ENCODE peak calls at places on chromosome 11, in five cellular contexts. One of them, this sample, is unnamed.

GRCh38 chr11:61778357-61778886 is 14.0 kb downstream of the TMEM258 start:
- DNase-seq in NCI-H1105: no peak
- DNase-seq in activated CD4-positive, CD25-positive, alpha-beta regulatory T cell treated with anti-CD3 and anti-CD28 coated beads, Interleukin-2, amount 50 U/mL, for 16 hours: no peak
- DNase-seq in brain microvascular endothelial cell: no peak
- DNase-seq in fibroblast of lung: no peak
- DNase-seq in this sample: no peak

GRCh38 chr11:69352181-69352580 is 58.2 kb downstream of the MYEOV start:
- DNase-seq in NCI-H1105: no peak
- DNase-seq in activated CD4-positive, CD25-positive, alpha-beta regulatory T cell treated with anti-CD3 and anti-CD28 coated beads, Interleukin-2, amount 50 U/mL, for 16 hours: no peak
- DNase-seq in brain microvascular endothelial cell: peak
- DNase-seq in fibroblast of lung: peak
- DNase-seq in this sample: no peak

GRCh38 chr11:47078751-47079524 is 97.7 kb downstream of the ARFGAP2 start:
- DNase-seq in NCI-H1105: no peak
- DNase-seq in activated CD4-positive, CD25-positive, alpha-beta regulatory T cell treated with anti-CD3 and anti-CD28 coated beads, Interleukin-2, amount 50 U/mL, for 16 hours: no peak
- DNase-seq in brain microvascular endothelial cell: no peak
- DNase-seq in fibroblast of lung: peak
- DNase-seq in this sample: no peak

GRCh38 chr11:129119036-129119435 is 73.1 kb downstream of the ARHGAP32 start:
- DNase-seq in NCI-H1105: no peak
- DNase-seq in activated CD4-positive, CD25-positive, alpha-beta regulatory T cell treated with anti-CD3 and anti-CD28 coated beads, Interleukin-2, amount 50 U/mL, for 16 hours: no peak
- DNase-seq in brain microvascular endothelial cell: no peak
- DNase-seq in fibroblast of lung: no peak
- DNase-seq in this sample: no peak

GRCh38 chr11:118065375-118065774 is 11.5 kb upstream of the TMPRSS4 start:
- DNase-seq in NCI-H1105: no peak
- DNase-seq in activated CD4-positive, CD25-positive, alpha-beta regulatory T cell treated with anti-CD3 and anti-CD28 coated beads, Interleukin-2, amount 50 U/mL, for 16 hours: no peak
- DNase-seq in brain microvascular endothelial cell: no peak
- DNase-seq in fibroblast of lung: no peak
- DNase-seq in this sample: no peak

GRCh38 chr11:50070389-50070788 is 37.7 kb downstream of the OR4C45 start:
- DNase-seq in NCI-H1105: no peak
- DNase-seq in activated CD4-positive, CD25-positive, alpha-beta regulatory T cell treated with anti-CD3 and anti-CD28 coated beads, Interleukin-2, amount 50 U/mL, for 16 hours: no peak
- DNase-seq in brain microvascular endothelial cell: no peak
- DNase-seq in fibroblast of lung: no peak
- DNase-seq in this sample: no peak

GRCh38 chr11:117857734-117858369 is 18.6 kb downstream of the FXYD6 start:
- DNase-seq in NCI-H1105: no peak
- DNase-seq in activated CD4-positive, CD25-positive, alpha-beta regulatory T cell treated with anti-CD3 and anti-CD28 coated beads, Interleukin-2, amount 50 U/mL, for 16 hours: no peak
- DNase-seq in brain microvascular endothelial cell: no peak
- DNase-seq in fibroblast of lung: no peak
- DNase-seq in this sample: no peak

GRCh38 chr11:68402355-68403031 is 58.1 kb upstream of the PPP6R3 start:
- DNase-seq in NCI-H1105: no peak
- DNase-seq in activated CD4-positive, CD25-positive, alpha-beta regulatory T cell treated with anti-CD3 and anti-CD28 coated beads, Interleukin-2, amount 50 U/mL, for 16 hours: no peak
- DNase-seq in brain microvascular endothelial cell: no peak
- DNase-seq in fibroblast of lung: no peak
- DNase-seq in this sample: no peak

GRCh38 chr11:2573240-2574042 is 126.4 kb downstream of the KCNQ1OT1 start:
- DNase-seq in NCI-H1105: no peak
- DNase-seq in activated CD4-positive, CD25-positive, alpha-beta regulatory T cell treated with anti-CD3 and anti-CD28 coated beads, Interleukin-2, amount 50 U/mL, for 16 hours: no peak
- DNase-seq in brain microvascular endothelial cell: no peak
- DNase-seq in fibroblast of lung: no peak
- DNase-seq in this sample: no peak

GRCh38 chr11:107840120-107840479 is 18.5 kb downstream of the SLC35F2 start:
- DNase-seq in NCI-H1105: no peak
- DNase-seq in activated CD4-positive, CD25-positive, alpha-beta regulatory T cell treated with anti-CD3 and anti-CD28 coated beads, Interleukin-2, amount 50 U/mL, for 16 hours: no peak
- DNase-seq in brain microvascular endothelial cell: no peak
- DNase-seq in fibroblast of lung: no peak
- DNase-seq in this sample: no peak

GRCh38 chr11:28860898-28861297 is 752.7 kb downstream of the METTL15 start:
- DNase-seq in NCI-H1105: no peak
- DNase-seq in activated CD4-positive, CD25-positive, alpha-beta regulatory T cell treated with anti-CD3 and anti-CD28 coated beads, Interleukin-2, amount 50 U/mL, for 16 hours: no peak
- DNase-seq in brain microvascular endothelial cell: peak
- DNase-seq in fibroblast of lung: peak
- DNase-seq in this sample: no peak

GRCh38 chr11:20634044-20634443 is 34.6 kb downstream of the SLC6A5 start:
- DNase-seq in NCI-H1105: no peak
- DNase-seq in activated CD4-positive, CD25-positive, alpha-beta regulatory T cell treated with anti-CD3 and anti-CD28 coated beads, Interleukin-2, amount 50 U/mL, for 16 hours: no peak
- DNase-seq in brain microvascular endothelial cell: no peak
- DNase-seq in fibroblast of lung: no peak
- DNase-seq in this sample: no peak

GRCh38 chr11:15912291-15912690 is 444.1 kb downstream of the SOX6 start:
- DNase-seq in NCI-H1105: no peak
- DNase-seq in activated CD4-positive, CD25-positive, alpha-beta regulatory T cell treated with anti-CD3 and anti-CD28 coated beads, Interleukin-2, amount 50 U/mL, for 16 hours: no peak
- DNase-seq in brain microvascular endothelial cell: no peak
- DNase-seq in fibroblast of lung: no peak
- DNase-seq in this sample: no peak

GRCh38 chr11:102405501-102405900 is 47.1 kb downstream of the TMEM123 start:
- DNase-seq in NCI-H1105: no peak
- DNase-seq in activated CD4-positive, CD25-positive, alpha-beta regulatory T cell treated with anti-CD3 and anti-CD28 coated beads, Interleukin-2, amount 50 U/mL, for 16 hours: no peak
- DNase-seq in brain microvascular endothelial cell: no peak
- DNase-seq in fibroblast of lung: no peak
- DNase-seq in this sample: no peak

GRCh38 chr11:955154-956049 is 29.7 kb downstream of the AP2A2 start:
- DNase-seq in NCI-H1105: no peak
- DNase-seq in activated CD4-positive, CD25-positive, alpha-beta regulatory T cell treated with anti-CD3 and anti-CD28 coated beads, Interleukin-2, amount 50 U/mL, for 16 hours: no peak
- DNase-seq in brain microvascular endothelial cell: no peak
- DNase-seq in fibroblast of lung: no peak
- DNase-seq in this sample: no peak

GRCh38 chr11:34146411-34146810 is 41.0 kb downstream of the NAT10 start:
- DNase-seq in NCI-H1105: no peak
- DNase-seq in activated CD4-positive, CD25-positive, alpha-beta regulatory T cell treated with anti-CD3 and anti-CD28 coated beads, Interleukin-2, amount 50 U/mL, for 16 hours: no peak
- DNase-seq in brain microvascular endothelial cell: no peak
- DNase-seq in fibroblast of lung: no peak
- DNase-seq in this sample: no peak

GRCh38 chr11:92628401-92629292 is 340.8 kb upstream of the MTNR1B start:
- DNase-seq in NCI-H1105: peak
- DNase-seq in activated CD4-positive, CD25-positive, alpha-beta regulatory T cell treated with anti-CD3 and anti-CD28 coated beads, Interleukin-2, amount 50 U/mL, for 16 hours: no peak
- DNase-seq in brain microvascular endothelial cell: peak
- DNase-seq in fibroblast of lung: peak
- DNase-seq in this sample: no peak

GRCh38 chr11:121648306-121648705 is 195.5 kb upstream of the SORL1-AS1 start:
- DNase-seq in NCI-H1105: no peak
- DNase-seq in activated CD4-positive, CD25-positive, alpha-beta regulatory T cell treated with anti-CD3 and anti-CD28 coated beads, Interleukin-2, amount 50 U/mL, for 16 hours: no peak
- DNase-seq in brain microvascular endothelial cell: no peak
- DNase-seq in fibroblast of lung: no peak
- DNase-seq in this sample: no peak

GRCh38 chr11:43419460-43419859 is 60.7 kb downstream of the TTC17 start:
- DNase-seq in NCI-H1105: peak
- DNase-seq in activated CD4-positive, CD25-positive, alpha-beta regulatory T cell treated with anti-CD3 and anti-CD28 coated beads, Interleukin-2, amount 50 U/mL, for 16 hours: no peak
- DNase-seq in brain microvascular endothelial cell: peak
- DNase-seq in fibroblast of lung: peak
- DNase-seq in this sample: no peak

GRCh38 chr11:60493454-60493853 is 876 bp downstream of the MS4A12 start:
- DNase-seq in NCI-H1105: no peak
- DNase-seq in activated CD4-positive, CD25-positive, alpha-beta regulatory T cell treated with anti-CD3 and anti-CD28 coated beads, Interleukin-2, amount 50 U/mL, for 16 hours: no peak
- DNase-seq in brain microvascular endothelial cell: no peak
- DNase-seq in fibroblast of lung: no peak
- DNase-seq in this sample: no peak

GRCh38 chr11:57116654-57117053 is 65.1 kb upstream of the LRRC55 start:
- DNase-seq in NCI-H1105: peak
- DNase-seq in activated CD4-positive, CD25-positive, alpha-beta regulatory T cell treated with anti-CD3 and anti-CD28 coated beads, Interleukin-2, amount 50 U/mL, for 16 hours: no peak
- DNase-seq in brain microvascular endothelial cell: peak
- DNase-seq in fibroblast of lung: peak
- DNase-seq in this sample: no peak

GRCh38 chr11:3220521-3221407 is 2.2 kb upstream of the MRGPRG start:
- DNase-seq in NCI-H1105: no peak
- DNase-seq in activated CD4-positive, CD25-positive, alpha-beta regulatory T cell treated with anti-CD3 and anti-CD28 coated beads, Interleukin-2, amount 50 U/mL, for 16 hours: no peak
- DNase-seq in brain microvascular endothelial cell: no peak
- DNase-seq in fibroblast of lung: no peak
- DNase-seq in this sample: no peak

GRCh38 chr11:44505591-44506054 is 59.8 kb upstream of the CD82 start:
- DNase-seq in NCI-H1105: no peak
- DNase-seq in activated CD4-positive, CD25-positive, alpha-beta regulatory T cell treated with anti-CD3 and anti-CD28 coated beads, Interleukin-2, amount 50 U/mL, for 16 hours: no peak
- DNase-seq in brain microvascular endothelial cell: peak
- DNase-seq in fibroblast of lung: peak
- DNase-seq in this sample: no peak

GRCh38 chr11:15674756-15675155 is 560.0 kb downstream of the INSC start:
- DNase-seq in NCI-H1105: no peak
- DNase-seq in activated CD4-positive, CD25-positive, alpha-beta regulatory T cell treated with anti-CD3 and anti-CD28 coated beads, Interleukin-2, amount 50 U/mL, for 16 hours: no peak
- DNase-seq in brain microvascular endothelial cell: no peak
- DNase-seq in fibroblast of lung: no peak
- DNase-seq in this sample: no peak

GRCh38 chr11:46392421-46393230 is 1.1 kb upstream of the CHRM4 start:
- DNase-seq in NCI-H1105: peak
- DNase-seq in activated CD4-positive, CD25-positive, alpha-beta regulatory T cell treated with anti-CD3 and anti-CD28 coated beads, Interleukin-2, amount 50 U/mL, for 16 hours: peak
- DNase-seq in brain microvascular endothelial cell: peak
- DNase-seq in fibroblast of lung: peak
- DNase-seq in this sample: no peak

GRCh38 chr11:75193711-75194110 is 42.8 kb downstream of the SLCO2B1 start:
- DNase-seq in NCI-H1105: no peak
- DNase-seq in activated CD4-positive, CD25-positive, alpha-beta regulatory T cell treated with anti-CD3 and anti-CD28 coated beads, Interleukin-2, amount 50 U/mL, for 16 hours: no peak
- DNase-seq in brain microvascular endothelial cell: no peak
- DNase-seq in fibroblast of lung: no peak
- DNase-seq in this sample: no peak

GRCh38 chr11:27040302-27041115 is at the start of gene BBOX1:
- DNase-seq in NCI-H1105: peak
- DNase-seq in activated CD4-positive, CD25-positive, alpha-beta regulatory T cell treated with anti-CD3 and anti-CD28 coated beads, Interleukin-2, amount 50 U/mL, for 16 hours: no peak
- DNase-seq in brain microvascular endothelial cell: no peak
- DNase-seq in fibroblast of lung: peak
- DNase-seq in this sample: no peak

GRCh38 chr11:10192036-10192435 is 102.0 kb downstream of the SBF2 start:
- DNase-seq in NCI-H1105: no peak
- DNase-seq in activated CD4-positive, CD25-positive, alpha-beta regulatory T cell treated with anti-CD3 and anti-CD28 coated beads, Interleukin-2, amount 50 U/mL, for 16 hours: no peak
- DNase-seq in brain microvascular endothelial cell: no peak
- DNase-seq in fibroblast of lung: peak
- DNase-seq in this sample: no peak

GRCh38 chr11:68166969-68167368 is 45.8 kb upstream of the CHKA start:
- DNase-seq in NCI-H1105: no peak
- DNase-seq in activated CD4-positive, CD25-positive, alpha-beta regulatory T cell treated with anti-CD3 and anti-CD28 coated beads, Interleukin-2, amount 50 U/mL, for 16 hours: no peak
- DNase-seq in brain microvascular endothelial cell: no peak
- DNase-seq in fibroblast of lung: no peak
- DNase-seq in this sample: no peak

GRCh38 chr11:134537296-134537695 is 125.3 kb upstream of the B3GAT1 start:
- DNase-seq in NCI-H1105: no peak
- DNase-seq in activated CD4-positive, CD25-positive, alpha-beta regulatory T cell treated with anti-CD3 and anti-CD28 coated beads, Interleukin-2, amount 50 U/mL, for 16 hours: no peak
- DNase-seq in brain microvascular endothelial cell: no peak
- DNase-seq in fibroblast of lung: no peak
- DNase-seq in this sample: no peak

GRCh38 chr11:72333657-72334056 is 89.7 kb upstream of the PHOX2A start:
- DNase-seq in NCI-H1105: no peak
- DNase-seq in activated CD4-positive, CD25-positive, alpha-beta regulatory T cell treated with anti-CD3 and anti-CD28 coated beads, Interleukin-2, amount 50 U/mL, for 16 hours: no peak
- DNase-seq in brain microvascular endothelial cell: no peak
- DNase-seq in fibroblast of lung: peak
- DNase-seq in this sample: no peak

GRCh38 chr11:1878134-1879031 is 13.3 kb downstream of the PRR33 start:
- DNase-seq in NCI-H1105: no peak
- DNase-seq in activated CD4-positive, CD25-positive, alpha-beta regulatory T cell treated with anti-CD3 and anti-CD28 coated beads, Interleukin-2, amount 50 U/mL, for 16 hours: no peak
- DNase-seq in brain microvascular endothelial cell: no peak
- DNase-seq in fibroblast of lung: no peak
- DNase-seq in this sample: no peak

GRCh38 chr11:19829109-19829790 is 116.6 kb downstream of the NAV2 start:
- DNase-seq in NCI-H1105: no peak
- DNase-seq in activated CD4-positive, CD25-positive, alpha-beta regulatory T cell treated with anti-CD3 and anti-CD28 coated beads, Interleukin-2, amount 50 U/mL, for 16 hours: no peak
- DNase-seq in brain microvascular endothelial cell: no peak
- DNase-seq in fibroblast of lung: no peak
- DNase-seq in this sample: no peak

GRCh38 chr11:69860244-69860643 is 41.0 kb upstream of the FGF3 start:
- DNase-seq in NCI-H1105: no peak
- DNase-seq in activated CD4-positive, CD25-positive, alpha-beta regulatory T cell treated with anti-CD3 and anti-CD28 coated beads, Interleukin-2, amount 50 U/mL, for 16 hours: no peak
- DNase-seq in brain microvascular endothelial cell: no peak
- DNase-seq in fibroblast of lung: no peak
- DNase-seq in this sample: no peak

GRCh38 chr11:36126703-36127102 is 162.5 kb downstream of the COMMD9 start:
- DNase-seq in NCI-H1105: no peak
- DNase-seq in activated CD4-positive, CD25-positive, alpha-beta regulatory T cell treated with anti-CD3 and anti-CD28 coated beads, Interleukin-2, amount 50 U/mL, for 16 hours: no peak
- DNase-seq in brain microvascular endothelial cell: no peak
- DNase-seq in fibroblast of lung: no peak
- DNase-seq in this sample: no peak

This sample was measured in NCI-H1048.